ENCODE peak calls at places on chromosome 20, in six cellular contexts. C, Q, D, L, E and X are unnamed samples.

GRCh38 chr20:44747166-44748004 is 1.7 kb downstream of the KCNK15 start:
- DNase-seq in C (peak; percentile 73), Q (peak; percentile 83), D (peak; percentile 13), L (peak; percentile 30), E (peak; percentile 75), X (peak; percentile 90)

GRCh38 chr20:39106791-39107190 is 144.6 kb downstream of the DHX35 start:
- DNase-seq in C (no peak), Q (no peak), D (no peak), L (no peak), E (no peak), X (no peak)

GRCh38 chr20:40807771-40808170 is 118.7 kb upstream of the MAFB start:
- DNase-seq in C (no peak), Q (no peak), D (no peak), L (no peak), E (no peak), X (no peak)

GRCh38 chr20:46959821-46960220 is 65.2 kb downstream of the EYA2 start:
- DNase-seq in C (no peak), Q (no peak), D (no peak), L (no peak), E (no peak), X (no peak)

GRCh38 chr20:35506872-35507638 is 22.4 kb downstream of the C20orf173 start:
- DNase-seq in C (peak; percentile 51), Q (no peak), D (no peak), L (no peak), E (no peak), X (no peak)

GRCh38 chr20:63363013-63363957 is 2.1 kb upstream of the CHRNA4 start:
- DNase-seq in C (no peak), Q (no peak), D (no peak), L (no peak), E (no peak), X (no peak)

GRCh38 chr20:63311186-63311832 is 18.3 kb downstream of the COL20A1 start:
- DNase-seq in C (no peak), Q (no peak), D (no peak), L (no peak), E (no peak), X (no peak)

GRCh38 chr20:20561172-20561571 is 151.3 kb downstream of the RALGAPA2 start:
- DNase-seq in C (no peak), Q (no peak), D (no peak), L (no peak), E (no peak), X (no peak)

GRCh38 chr20:31670371-31671228 is 32.9 kb downstream of the COX4I2 start:
- DNase-seq in C (peak; percentile 19), Q (peak; percentile 72), D (no peak), L (no peak), E (peak; percentile 57), X (peak; percentile 54)

GRCh38 chr20:59663513-59663890 is 59.2 kb downstream of the PHACTR3 start:
- DNase-seq in C (no peak), Q (no peak), D (no peak), L (no peak), E (no peak), X (no peak)

GRCh38 chr20:19794941-19795340 is 36.9 kb downstream of the RIN2 start:
- DNase-seq in C (no peak), Q (no peak), D (no peak), L (no peak), E (no peak), X (no peak)

GRCh38 chr20:24060851-24061590 is 72.4 kb upstream of the GGTLC1 start:
- DNase-seq in C (no peak), Q (no peak), D (no peak), L (no peak), E (no peak), X (no peak)

GRCh38 chr20:6651016-6651415 is 116.5 kb upstream of the BMP2 start:
- DNase-seq in C (peak; percentile 51), Q (no peak), D (no peak), L (no peak), E (peak; percentile 69), X (no peak)

GRCh38 chr20:44467289-44467883 is 8.3 kb upstream of the TTPAL start:
- DNase-seq in C (peak; percentile 16), Q (no peak), D (no peak), L (no peak), E (peak; percentile 55), X (no peak)

GRCh38 chr20:34458631-34459030 is 57.6 kb upstream of the DYNLRB1 start:
- DNase-seq in C (no peak), Q (no peak), D (no peak), L (no peak), E (no peak), X (no peak)

GRCh38 chr20:62702886-62703852 is 5.5 kb upstream of the NTSR1 start:
- DNase-seq in C (peak; percentile 85), Q (no peak), D (peak; percentile 72), L (no peak), E (peak; percentile 37), X (peak; percentile 73)

GRCh38 chr20:58853976-58854637 is 1.6 kb downstream of the GNAS start:
- DNase-seq in C (no peak), Q (no peak), D (no peak), L (no peak), E (no peak), X (no peak)

GRCh38 chr20:49412953-49413352 is 69.5 kb downstream of the KCNB1 start:
- DNase-seq in C (no peak), Q (no peak), D (no peak), L (no peak), E (no peak), X (no peak)
- H3K27me3 ChIP-seq in C (peaks cover 20% of the 10 kb centered on the region), Q (peaks cover 9% of the 10 kb centered on the region), D (peaks cover 64% of the 10 kb centered on the region), L (no peaks in the 10 kb centered on the region), E (no peaks in the 10 kb centered on the region), X (no peaks in the 10 kb centered on the region)

GRCh38 chr20:61311656-61312387 is 59.8 kb downstream of the CDH4 start:
- DNase-seq in C (no peak), Q (no peak), D (no peak), L (no peak), E (no peak), X (no peak)

GRCh38 chr20:61314326-61315010 is 62.4 kb downstream of the CDH4 start:
- DNase-seq in C (no peak), Q (no peak), D (no peak), L (no peak), E (no peak), X (no peak)

GRCh38 chr20:61313396-61313795 is 61.3 kb downstream of the CDH4 start:
- DNase-seq in C (no peak), Q (no peak), D (no peak), L (no peak), E (no peak), X (no peak)

GRCh38 chr20:61310954-61311353 is 58.9 kb downstream of the CDH4 start:
- DNase-seq in C (no peak), Q (no peak), D (no peak), L (no peak), E (no peak), X (no peak)

DNA sequence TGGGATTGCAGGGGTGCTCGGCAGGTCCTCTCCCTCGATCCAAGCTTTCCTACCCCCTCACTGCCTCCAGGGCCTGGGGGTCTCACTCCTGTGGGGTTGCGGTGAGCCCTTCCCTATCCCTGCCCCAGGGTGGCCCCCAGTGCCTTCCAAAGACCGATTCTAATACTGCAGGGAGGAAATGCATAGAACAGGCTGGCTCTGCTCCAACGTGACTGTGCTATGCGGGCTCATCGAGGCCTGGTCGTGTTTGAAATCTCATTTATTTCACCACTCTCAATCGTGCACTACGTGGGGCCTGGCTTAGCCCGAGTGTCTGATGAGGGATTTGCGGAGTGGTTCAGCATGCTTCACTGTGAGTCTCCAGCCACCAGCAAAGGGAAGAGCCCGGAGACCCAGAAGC is 60.8 kb downstream of the CDH4 start:
- DNase-seq in C (no peak), Q (no peak), D (no peak), L (no peak), E (no peak), X (no peak)
- H3K27me3 ChIP-seq in C (no peaks in the 10 kb centered on the region), Q (peaks cover 10% of the 10 kb centered on the region), D (no peaks in the 10 kb centered on the region), L (no peaks in the 10 kb centered on the region), E (no peaks in the 10 kb centered on the region), X (no peaks in the 10 kb centered on the region)

GRCh38 chr20:17315491-17316231 is 88.8 kb downstream of the PCSK2 start:
- DNase-seq in C (no peak), Q (no peak), D (no peak), L (no peak), E (no peak), X (no peak)

GRCh38 chr20:17320456-17320855 is 93.6 kb downstream of the PCSK2 start:
- DNase-seq in C (no peak), Q (no peak), D (no peak), L (no peak), E (no peak), X (no peak)

GRCh38 chr20:17314262-17314661 is 87.4 kb downstream of the PCSK2 start:
- DNase-seq in C (no peak), Q (no peak), D (no peak), L (no peak), E (no peak), X (no peak)

DNA sequence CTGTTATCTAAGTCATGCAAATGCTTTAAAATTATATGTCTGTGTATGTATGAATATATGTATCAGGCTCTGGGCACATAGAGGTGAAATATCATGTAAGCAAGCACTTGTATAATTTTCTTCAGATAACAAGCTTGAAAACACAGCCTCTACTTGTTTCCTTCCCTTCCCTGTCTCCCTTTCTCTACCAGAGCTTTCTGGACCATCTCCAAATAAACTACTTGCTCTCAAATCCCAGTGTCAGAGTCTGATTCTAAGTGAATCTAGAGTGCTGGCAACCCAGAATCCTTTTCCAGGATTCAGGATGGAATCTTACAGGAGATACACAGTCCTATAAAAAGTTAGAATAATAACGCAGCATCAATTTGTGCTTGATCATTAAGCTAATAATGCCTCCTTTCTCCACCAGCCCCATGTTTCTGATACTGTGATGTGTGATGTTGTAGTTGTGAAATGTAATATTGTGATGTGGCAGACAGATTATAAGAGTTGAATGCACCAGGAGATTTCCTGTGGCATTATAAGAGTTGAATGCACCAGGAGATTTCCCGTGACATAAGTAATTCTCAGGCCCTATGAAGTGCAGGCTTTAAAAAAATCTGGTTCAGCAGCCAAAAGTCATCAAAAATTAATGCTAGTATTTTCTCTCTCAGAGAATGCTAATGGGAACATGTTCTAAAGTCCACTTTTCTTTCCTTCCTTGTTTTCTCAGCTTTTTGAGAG is 89.6 kb downstream of the PCSK2 start:
- DNase-seq in C (no peak), Q (no peak), D (no peak), L (no peak), E (no peak), X (no peak)
- H3K27me3 ChIP-seq in C (peaks cover 3% of the 10 kb centered on the region), Q (peaks cover 23% of the 10 kb centered on the region), D (peaks cover 13% of the 10 kb centered on the region), L (no peaks in the 10 kb centered on the region), E (no peaks in the 10 kb centered on the region), X (peaks cover 34% of the 10 kb centered on the region)

GRCh38 chr20:1971893-1972586 is 21.8 kb downstream of the PDYN start:
- DNase-seq in C (no peak), Q (no peak), D (no peak), L (no peak), E (no peak), X (no peak)

GRCh38 chr20:1973921-1974440 is 19.9 kb downstream of the PDYN start:
- DNase-seq in C (no peak), Q (no peak), D (no peak), L (no peak), E (no peak), X (no peak)

GRCh38 chr20:1979116-1979778 is 14.6 kb downstream of the PDYN start:
- DNase-seq in C (no peak), Q (no peak), D (no peak), L (no peak), E (no peak), X (no peak)

DNA sequence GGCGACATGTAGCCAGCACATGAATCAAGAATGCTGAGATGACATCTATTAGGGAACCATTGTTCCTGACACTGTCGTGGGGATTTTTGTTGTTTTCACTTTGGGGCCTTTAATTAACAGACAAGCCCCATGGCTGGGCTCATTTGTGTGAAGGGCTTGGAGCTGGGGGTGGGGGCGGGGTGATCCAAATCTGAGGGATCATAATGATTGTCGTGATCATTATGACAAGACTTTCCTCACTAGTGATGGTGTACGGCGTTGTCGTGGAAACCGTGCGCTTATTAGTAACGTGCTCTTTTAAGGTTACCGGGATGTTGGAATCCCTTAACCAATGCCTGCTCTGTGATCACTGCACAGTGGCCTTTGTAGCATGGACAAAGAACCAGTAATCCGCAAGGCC is 18.6 kb downstream of the PDYN start:
- DNase-seq in C (no peak), Q (no peak), D (no peak), L (no peak), E (no peak), X (no peak)
- H3K27me3 ChIP-seq in C (no peaks in the 10 kb centered on the region), Q (peaks cover 43% of the 10 kb centered on the region), D (peaks cover 17% of the 10 kb centered on the region), L (no peaks in the 10 kb centered on the region), E (no peaks in the 10 kb centered on the region), X (no peaks in the 10 kb centered on the region)